ENCODE peak calls at places on chromosomes 13 and 19, in five cellular contexts. One of them, this sample, is unnamed.
A peak's percentile ranks its signal among the peaks of the same experiment; 100 is the strongest.

GRCh38 chr13:45773236-45773635 is 71.1 kb downstream of the CBY2 start:
- DNase-seq in CD4-positive, alpha-beta T cell: no peak
- DNase-seq in stimulated activated CD4-positive, alpha-beta T cell treated with anti-CD3 and anti-CD28 coated beads, Interleukin-4, amount 100 ng/mL, for 1 hour: no peak
- DNase-seq in Right ventricle myocardium superior: no peak
- DNase-seq in CD4-positive, alpha-beta memory T cell: no peak
- DNase-seq in this sample: no peak

GRCh38 chr13:39249971-39250370 is 211.7 kb downstream of the NHLRC3 start:
- DNase-seq in Right ventricle myocardium superior: no peak
- DNase-seq in CD4-positive, alpha-beta memory T cell: no peak
- DNase-seq in CD4-positive, alpha-beta T cell: no peak
- DNase-seq in stimulated activated CD4-positive, alpha-beta T cell treated with anti-CD3 and anti-CD28 coated beads, Interleukin-4, amount 100 ng/mL, for 1 hour: no peak
- DNase-seq in this sample: no peak

GRCh38 chr19:14023404-14024235 is 4.3 kb upstream of the RLN3 start:
- DNase-seq in CD4-positive, alpha-beta memory T cell: no peak
- DNase-seq in stimulated activated CD4-positive, alpha-beta T cell treated with anti-CD3 and anti-CD28 coated beads, Interleukin-4, amount 100 ng/mL, for 1 hour: no peak
- DNase-seq in Right ventricle myocardium superior: peak; percentile 45
- DNase-seq in CD4-positive, alpha-beta T cell: no peak
- DNase-seq in this sample: peak; percentile 74

GRCh38 chr19:33683881-33684549 is 62.3 kb downstream of the CHST8 start:
- DNase-seq in CD4-positive, alpha-beta T cell: no peak
- DNase-seq in CD4-positive, alpha-beta memory T cell: no peak
- DNase-seq in Right ventricle myocardium superior: no peak
- DNase-seq in stimulated activated CD4-positive, alpha-beta T cell treated with anti-CD3 and anti-CD28 coated beads, Interleukin-4, amount 100 ng/mL, for 1 hour: no peak
- DNase-seq in this sample: peak; percentile 94

GRCh38 chr13:26623125-26623524 is 65.6 kb downstream of the WASF3 start:
- DNase-seq in Right ventricle myocardium superior: no peak
- DNase-seq in stimulated activated CD4-positive, alpha-beta T cell treated with anti-CD3 and anti-CD28 coated beads, Interleukin-4, amount 100 ng/mL, for 1 hour: no peak
- DNase-seq in CD4-positive, alpha-beta T cell: no peak
- DNase-seq in CD4-positive, alpha-beta memory T cell: no peak
- DNase-seq in this sample: no peak

GRCh38 chr13:40611635-40612422 is 54.6 kb downstream of the FOXO1 start:
- DNase-seq in CD4-positive, alpha-beta T cell: no peak
- DNase-seq in Right ventricle myocardium superior: no peak
- DNase-seq in CD4-positive, alpha-beta memory T cell: no peak
- DNase-seq in stimulated activated CD4-positive, alpha-beta T cell treated with anti-CD3 and anti-CD28 coated beads, Interleukin-4, amount 100 ng/mL, for 1 hour: no peak
- DNase-seq in this sample: no peak

GRCh38 chr13:98083507-98083906 is 59.4 kb upstream of the FARP1 start:
- DNase-seq in CD4-positive, alpha-beta memory T cell: no peak
- DNase-seq in Right ventricle myocardium superior: no peak
- DNase-seq in stimulated activated CD4-positive, alpha-beta T cell treated with anti-CD3 and anti-CD28 coated beads, Interleukin-4, amount 100 ng/mL, for 1 hour: no peak
- DNase-seq in CD4-positive, alpha-beta T cell: no peak
- DNase-seq in this sample: no peak

GRCh38 chr13:100439247-100439955 is 149.2 kb downstream of the GGACT start:
- DNase-seq in stimulated activated CD4-positive, alpha-beta T cell treated with anti-CD3 and anti-CD28 coated beads, Interleukin-4, amount 100 ng/mL, for 1 hour: no peak
- DNase-seq in CD4-positive, alpha-beta memory T cell: no peak
- DNase-seq in Right ventricle myocardium superior: no peak
- DNase-seq in CD4-positive, alpha-beta T cell: no peak
- DNase-seq in this sample: peak; percentile 75

GRCh38 chr19:17052439-17052838 is 22.8 kb downstream of the HAUS8 start:
- DNase-seq in CD4-positive, alpha-beta T cell: no peak
- DNase-seq in stimulated activated CD4-positive, alpha-beta T cell treated with anti-CD3 and anti-CD28 coated beads, Interleukin-4, amount 100 ng/mL, for 1 hour: peak; percentile 21
- DNase-seq in Right ventricle myocardium superior: no peak
- DNase-seq in CD4-positive, alpha-beta memory T cell: peak; percentile 30
- DNase-seq in this sample: peak; percentile 76

GRCh38 chr13:113343692-113343968 is 20.3 kb downstream of the GRTP1 start:
- DNase-seq in CD4-positive, alpha-beta memory T cell: no peak
- DNase-seq in stimulated activated CD4-positive, alpha-beta T cell treated with anti-CD3 and anti-CD28 coated beads, Interleukin-4, amount 100 ng/mL, for 1 hour: no peak
- DNase-seq in CD4-positive, alpha-beta T cell: no peak
- DNase-seq in Right ventricle myocardium superior: no peak
- DNase-seq in this sample: no peak

GRCh38 chr13:102128216-102128800 is 273.5 kb downstream of the FGF14 start:
- DNase-seq in CD4-positive, alpha-beta memory T cell: no peak
- DNase-seq in Right ventricle myocardium superior: no peak
- DNase-seq in stimulated activated CD4-positive, alpha-beta T cell treated with anti-CD3 and anti-CD28 coated beads, Interleukin-4, amount 100 ng/mL, for 1 hour: no peak
- DNase-seq in CD4-positive, alpha-beta T cell: no peak
- DNase-seq in this sample: no peak

GRCh38 chr13:46831588-46832194 is 34.7 kb upstream of the ESD start:
- DNase-seq in CD4-positive, alpha-beta T cell: no peak
- DNase-seq in stimulated activated CD4-positive, alpha-beta T cell treated with anti-CD3 and anti-CD28 coated beads, Interleukin-4, amount 100 ng/mL, for 1 hour: no peak
- DNase-seq in Right ventricle myocardium superior: no peak
- DNase-seq in CD4-positive, alpha-beta memory T cell: peak; percentile 14
- DNase-seq in this sample: peak; percentile 61

GRCh38 chr13:99062593-99062992 is 84.7 kb upstream of the DOCK9 start:
- DNase-seq in CD4-positive, alpha-beta T cell: no peak
- DNase-seq in CD4-positive, alpha-beta memory T cell: no peak
- DNase-seq in stimulated activated CD4-positive, alpha-beta T cell treated with anti-CD3 and anti-CD28 coated beads, Interleukin-4, amount 100 ng/mL, for 1 hour: no peak
- DNase-seq in Right ventricle myocardium superior: peak; percentile 60
- DNase-seq in this sample: no peak

GRCh38 chr19:56217039-56217949 is 15.2 kb downstream of the ZSCAN5C start:
- DNase-seq in CD4-positive, alpha-beta T cell: no peak
- DNase-seq in CD4-positive, alpha-beta memory T cell: no peak
- DNase-seq in Right ventricle myocardium superior: peak; percentile 44
- DNase-seq in stimulated activated CD4-positive, alpha-beta T cell treated with anti-CD3 and anti-CD28 coated beads, Interleukin-4, amount 100 ng/mL, for 1 hour: no peak
- DNase-seq in this sample: peak; percentile 38

GRCh38 chr13:24627090-24627714 is 53.0 kb upstream of the ATP12A start:
- DNase-seq in CD4-positive, alpha-beta memory T cell: no peak
- DNase-seq in stimulated activated CD4-positive, alpha-beta T cell treated with anti-CD3 and anti-CD28 coated beads, Interleukin-4, amount 100 ng/mL, for 1 hour: no peak
- DNase-seq in Right ventricle myocardium superior: no peak
- DNase-seq in CD4-positive, alpha-beta T cell: no peak
- DNase-seq in this sample: peak; percentile 88

This sample was measured in neural progenitor cell.